ENCODE peak calls at places on chromosomes 4 and X, in ten cellular contexts. J is GM12891; D is activated naive CD8-positive, alpha-beta T cell treated with anti-CD3 and anti-CD28 coated beads, Interleukin-2, amount 10 ng/mL, durations not matched to agents 7 days and 5 days; Y is aorta; W is foreskin fibroblast; I is NCI-H774; C is amniotic stem cell; P is foreskin melanocyte; X is CD4-positive, CD25-positive, alpha-beta regulatory T cell; G is IMR-90. R is an unnamed sample.

GRCh38 chrX:118022803-118023202 is 93.8 kb downstream of the KLHL13 start:
- DNase-seq in J (no peak), D (no peak), Y (no peak), W (no peak), I (no peak), C (no peak), P (no peak), X (no peak), G (no peak), R (no peak)

GRCh38 chr4:138037716-138038115 is 204.4 kb downstream of the SLC7A11 start:
- DNase-seq in J (no peak), D (no peak), Y (no peak), W (peak), I (no peak), C (no peak), P (no peak), X (no peak), G (peak), R (peak)

GRCh38 chr4:136002316-136002715 is 1530.0 kb downstream of the PCDH18 start:
- DNase-seq in J (no peak), D (no peak), Y (no peak), W (no peak), I (no peak), C (no peak), P (no peak), X (no peak), G (no peak), R (peak)

GRCh38 chr4:15778191-15778741 is at the start of gene CD38:
- DNase-seq in J (peak), D (peak), Y (peak), W (peak), I (no peak), C (no peak), P (no peak), X (no peak), G (no peak), R (peak)

GRCh38 chrX:151984328-151984727 is 9.9 kb upstream of the GABRE start:
- DNase-seq in J (no peak), D (no peak), Y (no peak), W (peak), I (no peak), C (peak), P (no peak), X (no peak), G (peak), R (peak)

GRCh38 chr4:168524006-168524405 is 27.2 kb downstream of the PALLD start:
- DNase-seq in J (no peak), D (no peak), Y (no peak), W (peak), I (no peak), C (no peak), P (peak), X (no peak), G (peak), R (peak)

GRCh38 chr4:174317531-174317930 is 33.8 kb downstream of the CEP44 start:
- DNase-seq in J (no peak), D (no peak), Y (no peak), W (no peak), I (no peak), C (no peak), P (no peak), X (no peak), G (peak), R (peak)

GRCh38 chr4:112173593-112174559 is 28.6 kb downstream of the FAM241A start:
- DNase-seq in J (no peak), D (no peak), Y (no peak), W (peak), I (no peak), C (no peak), P (no peak), X (no peak), G (no peak), R (peak)

GRCh38 chrX:24774650-24775049 is 80.9 kb downstream of the POLA1 start:
- DNase-seq in J (no peak), D (no peak), Y (no peak), W (no peak), I (no peak), C (no peak), P (no peak), X (no peak), G (no peak), R (no peak)

GRCh38 chrX:101190736-101191135 is 28.9 kb upstream of the DRP2 start:
- DNase-seq in J (no peak), D (no peak), Y (no peak), W (no peak), I (no peak), C (no peak), P (no peak), X (no peak), G (peak), R (no peak)

GRCh38 chr4:39823193-39823592 is 125.3 kb downstream of the UBE2K start:
- DNase-seq in J (no peak), D (no peak), Y (no peak), W (no peak), I (no peak), C (no peak), P (no peak), X (no peak), G (peak), R (no peak)

GRCh38 chr4:6124386-6125102 is 75.8 kb downstream of the JAKMIP1 start:
- DNase-seq in J (no peak), D (no peak), Y (no peak), W (no peak), I (no peak), C (no peak), P (no peak), X (no peak), G (no peak), R (no peak)

GRCh38 chr4:110850461-110851447 is 227.9 kb upstream of the PITX2 start:
- DNase-seq in J (no peak), D (no peak), Y (no peak), W (no peak), I (peak), C (no peak), P (no peak), X (no peak), G (no peak), R (no peak)

GRCh38 chrX:43474321-43474720 is 181.8 kb upstream of the MAOA start:
- DNase-seq in J (no peak), D (no peak), Y (no peak), W (no peak), I (no peak), C (no peak), P (no peak), X (no peak), G (no peak), R (no peak)

GRCh38 chr4:169976951-169977350 is 49.2 kb downstream of the MFAP3L start:
- DNase-seq in J (no peak), D (no peak), Y (no peak), W (no peak), I (no peak), C (no peak), P (no peak), X (no peak), G (no peak), R (no peak)

GRCh38 chr4:108850407-108850709 is 87.5 kb upstream of the ETNPPL start:
- DNase-seq in J (no peak), D (no peak), Y (no peak), W (no peak), I (no peak), C (no peak), P (no peak), X (no peak), G (no peak), R (peak)

GRCh38 chrX:41759817-41760216 is 35.8 kb downstream of the GPR82 start:
- DNase-seq in J (peak), D (no peak), Y (no peak), W (peak), I (no peak), C (no peak), P (no peak), X (no peak), G (peak), R (peak)

GRCh38 chr4:97404876-97405523 is 738.3 kb downstream of the STPG2 start:
- DNase-seq in J (no peak), D (no peak), Y (no peak), W (no peak), I (no peak), C (no peak), P (no peak), X (no peak), G (no peak), R (no peak)

GRCh38 chr4:147691820-147692219 is 7.9 kb upstream of the PRMT9 start:
- DNase-seq in J (no peak), D (no peak), Y (no peak), W (no peak), I (no peak), C (no peak), P (no peak), X (no peak), G (no peak), R (no peak)

GRCh38 chr4:38872620-38873019 is 5.0 kb downstream of the FAM114A1 start:
- DNase-seq in J (no peak), D (no peak), Y (no peak), W (peak), I (peak), C (no peak), P (no peak), X (no peak), G (peak), R (peak)

GRCh38 chrX:49919617-49920016 is 2.8 kb upstream of the CLCN5 start:
- DNase-seq in J (no peak), D (no peak), Y (peak), W (no peak), I (no peak), C (no peak), P (no peak), X (peak), G (peak), R (peak)

GRCh38 chrX:53481093-53481492 is 46.9 kb upstream of the HSD17B10 start:
- DNase-seq in J (no peak), D (no peak), Y (no peak), W (no peak), I (no peak), C (no peak), P (no peak), X (no peak), G (no peak), R (peak)

R was measured in ELR.